ENCODE peak calls at places on chromosomes 11 and 22, in five cellular contexts. H is K562, T is SK-N-SH, L is GM12878, V is HepG2. Z is an unnamed sample.

GRCh38 chr22:47445212-47445611 is 682.8 kb downstream of the TBC1D22A start:
- DNase-seq in H (no peak), T (no peak), L (no peak), V (no peak), Z (no peak)

GRCh38 chr22:20111689-20112622 is 3.9 kb upstream of the RANBP1 start:
- DNase-seq in H (no peak), T (no peak), L (no peak), V (no peak), Z (no peak)

GRCh38 chr11:912266-912665 is 1.7 kb upstream of the CHID1 start:
- DNase-seq in H (no peak), T (no peak), L (no peak), V (no peak), Z (no peak)

GRCh38 chr11:725624-726202 is 19.7 kb downstream of the EPS8L2 start:
- DNase-seq in H (peak; percentile 67), T (peak; percentile 51), L (no peak), V (no peak), Z (no peak)

GRCh38 chr11:23991140-23991539 is 505.7 kb upstream of the LUZP2 start:
- DNase-seq in H (no peak), T (no peak), L (no peak), V (no peak), Z (no peak)

GRCh38 chr22:38345782-38346181 is 28.5 kb upstream of the CSNK1E start:
- DNase-seq in H (no peak), T (no peak), L (no peak), V (no peak), Z (no peak)

GRCh38 chr22:46581580-46582244 is 38.5 kb upstream of the GRAMD4 start:
- DNase-seq in H (no peak), T (no peak), L (no peak), V (no peak), Z (no peak)

GRCh38 chr11:124199702-124200101 is 16.6 kb downstream of the OR10D3 start:
- DNase-seq in H (no peak), T (no peak), L (no peak), V (no peak), Z (no peak)

GRCh38 chr11:22976146-22976545 is 115.9 kb upstream of the CCDC179 start:
- DNase-seq in H (no peak), T (no peak), L (no peak), V (no peak), Z (no peak)

GRCh38 chr11:68735125-68735524 is 16.2 kb downstream of the TESMIN start:
- DNase-seq in H (no peak), T (no peak), L (no peak), V (no peak), Z (no peak)

GRCh38 chr11:31480930-31481329 is 28.5 kb downstream of the IMMP1L start:
- DNase-seq in H (no peak), T (peak; percentile 61), L (no peak), V (no peak), Z (no peak)

GRCh38 chr11:62477927-62478326 is 59.1 kb downstream of the SCGB1A1 start:
- DNase-seq in H (no peak), T (no peak), L (no peak), V (no peak), Z (no peak)

GRCh38 chr11:117473692-117474091 is 146.0 kb downstream of the CEP164 start:
- DNase-seq in H (no peak), T (no peak), L (no peak), V (no peak), Z (no peak)

GRCh38 chr11:118658372-118659313 is 20.8 kb downstream of the TREH start:
- DNase-seq in H (no peak), T (no peak), L (no peak), V (no peak), Z (peak; percentile 36)

GRCh38 chr11:870127-870413 is 27.4 kb downstream of the TSPAN4 start:
- DNase-seq in H (no peak), T (peak; percentile 71), L (no peak), V (peak; percentile 24), Z (no peak)

GRCh38 chr11:111947143-111947542 is 10.0 kb downstream of the DIXDC1 start:
- DNase-seq in H (no peak), T (no peak), L (no peak), V (no peak), Z (no peak)

GRCh38 chr11:8097062-8097814 is 16.2 kb downstream of the TUB start:
- DNase-seq in H (no peak), T (no peak), L (no peak), V (no peak), Z (no peak)

GRCh38 chr11:78889698-78890097 is 315.0 kb upstream of the NARS2 start:
- DNase-seq in H (no peak), T (no peak), L (no peak), V (no peak), Z (no peak)

DNA sequence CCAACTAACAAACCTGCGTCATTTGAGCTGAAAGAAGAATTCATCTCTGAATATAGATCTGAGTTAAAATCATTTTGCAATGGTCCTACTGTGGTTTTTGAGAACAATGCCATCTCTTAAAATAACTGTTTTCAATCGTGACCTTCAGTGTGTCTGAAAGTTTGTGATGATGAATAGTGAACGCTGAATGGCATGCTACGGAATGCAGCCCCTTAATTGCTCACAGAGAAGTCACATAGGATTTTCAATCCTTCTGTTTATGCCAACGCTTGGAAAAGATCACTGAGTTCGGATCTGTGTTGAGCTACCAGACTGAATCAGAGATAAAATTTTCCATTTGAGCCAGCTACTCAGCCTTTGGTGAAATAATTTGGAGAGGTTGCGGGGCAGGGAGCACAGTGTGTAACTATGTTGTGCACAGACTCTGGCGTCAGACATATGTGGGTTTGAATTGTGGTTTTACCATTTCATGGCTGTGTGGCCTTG is 680.1 kb downstream of the KCNA4 start:
- DNase-seq in H (no peak), T (no peak), L (no peak), V (no peak), Z (no peak)
- TF ChIP-seq FOXM1 in H (no peak), T (no peak), L (no peak), V (no peak), Z (no peak)

GRCh38 chr11:16410479-16410878 is 54.1 kb upstream of the SOX6 start:
- DNase-seq in H (no peak), T (no peak), L (no peak), V (no peak), Z (no peak)

GRCh38 chr11:16408619-16409018 is 52.3 kb upstream of the SOX6 start:
- DNase-seq in H (peak; percentile 14), T (no peak), L (no peak), V (no peak), Z (no peak)

DNA sequence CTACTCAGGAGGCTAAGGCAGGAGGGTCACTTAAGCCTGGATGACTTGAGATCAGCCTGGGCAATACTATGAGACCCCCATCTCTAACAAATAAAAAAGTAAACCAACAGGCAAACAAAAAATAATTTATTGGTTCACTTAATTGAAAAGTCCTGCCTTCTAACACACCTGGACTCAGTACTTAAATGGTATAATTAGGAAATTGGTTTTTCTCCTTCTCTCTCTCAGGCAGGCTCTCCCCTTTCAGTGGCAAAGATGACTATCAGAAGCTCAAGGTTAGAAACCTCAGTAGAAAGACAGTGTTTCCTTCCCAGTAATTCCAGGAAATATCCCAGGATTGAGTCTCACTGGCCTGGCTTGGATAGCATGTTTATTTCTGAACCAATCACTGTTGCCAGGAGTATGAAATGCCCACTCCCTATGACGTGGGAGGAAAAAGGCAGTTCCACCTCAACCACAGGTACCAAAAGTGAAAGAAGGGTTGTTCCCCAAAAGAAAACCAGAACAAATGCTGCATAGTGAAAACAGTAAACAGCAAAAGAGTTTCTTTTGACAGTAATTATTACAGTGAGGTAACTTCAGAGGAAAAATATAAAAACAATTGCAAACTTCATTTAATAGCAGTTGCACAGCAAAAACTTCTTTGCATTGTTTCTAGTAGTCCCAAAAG is 56.3 kb upstream of the SOX6 start:
- DNase-seq in H (no peak), T (no peak), L (no peak), V (no peak), Z (no peak)
- TF ChIP-seq FOXM1 in H (no peak), T (no peak), L (no peak), V (no peak), Z (no peak)

GRCh38 chr11:46899501-46900025 is 18.8 kb downstream of the LRP4 start:
- DNase-seq in H (no peak), T (no peak), L (no peak), V (no peak), Z (no peak)
- TF ChIP-seq FOXM1 in H (no peak), T (no peak), L (no peak), V (no peak), Z (no peak)

GRCh38 chr11:77879218-77879617 is 58.3 kb downstream of the AAMDC start:
- DNase-seq in H (no peak), T (no peak), L (peak; percentile 3), V (no peak), Z (no peak)

GRCh38 chr11:77884829-77885190 is 63.9 kb downstream of the AAMDC start:
- DNase-seq in H (no peak), T (no peak), L (no peak), V (no peak), Z (no peak)

GRCh38 chr11:77883775-77884174 is 62.8 kb downstream of the AAMDC start:
- DNase-seq in H (no peak), T (no peak), L (no peak), V (no peak), Z (no peak)

GRCh38 chr11:77884186-77884828 is 63.4 kb downstream of the AAMDC start:
- DNase-seq in H (no peak), T (no peak), L (no peak), V (no peak), Z (no peak)

GRCh38 chr11:77882396-77882795 is 61.5 kb downstream of the AAMDC start:
- DNase-seq in H (no peak), T (no peak), L (no peak), V (no peak), Z (no peak)
- TF ChIP-seq FOXM1 in H (no peak), T (no peak), L (no peak), V (no peak), Z (no peak)

GRCh38 chr11:14617241-14618027 is 26.2 kb upstream of the PDE3B start:
- DNase-seq in H (no peak), T (no peak), L (no peak), V (peak; percentile 14), Z (no peak)
- TF ChIP-seq FOXM1 in H (no peak), T (no peak), L (no peak), V (no peak), Z (no peak)

GRCh38 chr22:21963790-21964211 is 11.2 kb upstream of the PPM1F start:
- DNase-seq in H (no peak), T (no peak), L (no peak), V (no peak), Z (no peak)
- TF ChIP-seq FOXM1 in H (no peak), T (no peak), L (no peak), V (no peak), Z (no peak)

DNA sequence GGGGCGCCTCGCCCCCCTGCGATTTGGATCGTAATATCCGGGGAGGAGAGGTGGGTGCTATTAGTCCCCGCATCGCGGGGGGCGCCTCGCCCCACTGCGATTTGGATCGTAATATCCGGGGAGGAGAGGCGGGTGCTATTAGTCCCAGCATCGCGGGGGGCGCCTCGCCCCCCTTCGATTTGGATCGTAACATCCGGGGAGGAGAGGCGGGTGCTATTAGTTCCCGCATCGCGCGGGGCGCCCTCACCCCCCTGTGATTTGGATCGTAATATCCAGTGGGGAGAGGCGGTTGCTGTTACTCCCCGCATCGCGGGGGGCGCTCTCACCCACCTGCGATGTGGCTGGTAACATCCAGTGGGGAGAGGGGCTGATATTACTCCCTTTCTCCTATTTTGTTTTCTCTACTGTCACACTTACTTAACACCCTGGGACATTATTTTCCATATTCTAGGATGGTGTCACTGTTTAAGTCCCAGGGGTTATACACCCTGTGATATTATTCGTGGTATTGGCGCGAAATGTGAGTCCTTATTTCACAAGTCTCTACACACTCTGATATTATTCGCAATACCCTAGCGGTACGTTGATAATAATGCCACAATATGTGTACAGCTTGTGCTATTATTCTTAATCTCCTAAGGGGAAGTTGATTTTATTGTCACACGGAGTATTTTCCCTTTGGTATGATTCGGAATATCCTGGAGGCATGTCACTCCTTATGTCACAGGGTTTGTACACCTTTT is 57.8 kb upstream of the ALDH3B2 start:
- DNase-seq in H (peak; percentile 37), T (peak; percentile 88), L (no peak), V (no peak), Z (peak; percentile 46)
- TF ChIP-seq FOXM1 in H (no peak), T (no peak), L (no peak), V (no peak), Z (no peak)

Z was measured in HEK293T.